ENCODE peak calls at places on chromosomes 2 and 18, in six cellular contexts. One of them, this sample, is unnamed.

GRCh38 chr2:118865106-118865505 is 17.7 kb upstream of the EN1 start:
- DNase-seq in NCI-H345: peak; percentile 17
- DNase-seq in right lobe of liver: no peak
- DNase-seq in mesothelial cell of epicardium: no peak
- DNase-seq in substantia nigra: no peak
- DNase-seq in stomach: no peak
- DNase-seq in this sample: no peak

GRCh38 chr18:50726960-50727589 is 92.7 kb downstream of the MRO start:
- DNase-seq in NCI-H345: no peak
- DNase-seq in right lobe of liver: no peak
- DNase-seq in mesothelial cell of epicardium: no peak
- DNase-seq in substantia nigra: no peak
- DNase-seq in stomach: no peak
- DNase-seq in this sample: no peak

GRCh38 chr2:187917535-187917934 is 363.3 kb upstream of the TFPI start:
- DNase-seq in NCI-H345: no peak
- DNase-seq in right lobe of liver: no peak
- DNase-seq in mesothelial cell of epicardium: no peak
- DNase-seq in substantia nigra: no peak
- DNase-seq in stomach: no peak
- DNase-seq in this sample: no peak

GRCh38 chr2:54772110-54772509 is 48.6 kb downstream of the EML6 start:
- DNase-seq in NCI-H345: no peak
- DNase-seq in right lobe of liver: no peak
- DNase-seq in mesothelial cell of epicardium: no peak
- DNase-seq in substantia nigra: no peak
- DNase-seq in stomach: no peak
- DNase-seq in this sample: no peak

GRCh38 chr18:8721094-8721669 is 15.8 kb downstream of the MTCL1 start:
- DNase-seq in NCI-H345: no peak
- DNase-seq in right lobe of liver: no peak
- DNase-seq in mesothelial cell of epicardium: no peak
- DNase-seq in substantia nigra: no peak
- DNase-seq in stomach: no peak
- DNase-seq in this sample: no peak

GRCh38 chr2:19073522-19073921 is 284.9 kb downstream of the OSR1 start:
- DNase-seq in NCI-H345: no peak
- DNase-seq in right lobe of liver: no peak
- DNase-seq in mesothelial cell of epicardium: no peak
- DNase-seq in substantia nigra: no peak
- DNase-seq in stomach: no peak
- DNase-seq in this sample: no peak

GRCh38 chr2:137178955-137179377 is 413.6 kb downstream of the THSD7B start:
- DNase-seq in NCI-H345: no peak
- DNase-seq in right lobe of liver: no peak
- DNase-seq in mesothelial cell of epicardium: no peak
- DNase-seq in substantia nigra: no peak
- DNase-seq in stomach: no peak
- DNase-seq in this sample: no peak

GRCh38 chr2:224793961-224794360 is 77.8 kb upstream of the CCDC195 start:
- DNase-seq in NCI-H345: no peak
- DNase-seq in right lobe of liver: no peak
- DNase-seq in mesothelial cell of epicardium: no peak
- DNase-seq in substantia nigra: no peak
- DNase-seq in stomach: no peak
- DNase-seq in this sample: no peak

GRCh38 chr2:88127638-88127887 is 299 bp downstream of the FABP1 start:
- DNase-seq in NCI-H345: no peak
- DNase-seq in right lobe of liver: no peak
- DNase-seq in mesothelial cell of epicardium: no peak
- DNase-seq in substantia nigra: no peak
- DNase-seq in stomach: no peak
- DNase-seq in this sample: no peak

GRCh38 chr18:21949326-21950015 is 208.9 kb downstream of the MIB1 start:
- DNase-seq in NCI-H345: no peak
- DNase-seq in right lobe of liver: no peak
- DNase-seq in mesothelial cell of epicardium: no peak
- DNase-seq in substantia nigra: no peak
- DNase-seq in stomach: no peak
- DNase-seq in this sample: no peak

GRCh38 chr2:235265348-235265965 is 228.4 kb upstream of the AGAP1 start:
- DNase-seq in NCI-H345: no peak
- DNase-seq in right lobe of liver: no peak
- DNase-seq in mesothelial cell of epicardium: no peak
- DNase-seq in substantia nigra: no peak
- DNase-seq in stomach: no peak
- DNase-seq in this sample: no peak

GRCh38 chr2:229417906-229418305 is 146.8 kb upstream of the PID1 start:
- DNase-seq in NCI-H345: peak; percentile 91
- DNase-seq in right lobe of liver: no peak
- DNase-seq in mesothelial cell of epicardium: no peak
- DNase-seq in substantia nigra: no peak
- DNase-seq in stomach: no peak
- DNase-seq in this sample: no peak